ENCODE peak calls at places on chromosome 13, in six cellular contexts. One of them, this sample, is unnamed.

GRCh38 chr13:29359181-29359580 is 236.3 kb downstream of the SLC7A1 start:
- DNase-seq in tibial nerve: no peak
- DNase-seq in transverse colon: no peak
- DNase-seq in SK-N-SH: no peak
- DNase-seq in A549: no peak
- DNase-seq in suprapubic skin: no peak
- DNase-seq in this sample: peak; percentile 58

GRCh38 chr13:38409771-38410170 is 60.1 kb downstream of the UFM1 start:
- DNase-seq in suprapubic skin: no peak
- DNase-seq in SK-N-SH: no peak
- DNase-seq in A549: no peak
- DNase-seq in tibial nerve: no peak
- DNase-seq in transverse colon: no peak
- DNase-seq in this sample: no peak

GRCh38 chr13:113856716-113857065 is 7.2 kb downstream of the GAS6 start:
- DNase-seq in A549: no peak
- DNase-seq in tibial nerve: no peak
- DNase-seq in SK-N-SH: no peak
- DNase-seq in suprapubic skin: peak; percentile 61
- DNase-seq in transverse colon: peak; percentile 55
- DNase-seq in this sample: no peak

GRCh38 chr13:79483302-79483701 is 2.3 kb downstream of the NDFIP2 start:
- DNase-seq in suprapubic skin: no peak
- DNase-seq in SK-N-SH: no peak
- DNase-seq in A549: no peak
- DNase-seq in tibial nerve: no peak
- DNase-seq in transverse colon: no peak
- DNase-seq in this sample: no peak

GRCh38 chr13:25301347-25302113 is at the start of gene NUP58:
- DNase-seq in suprapubic skin: peak; percentile 96
- DNase-seq in transverse colon: peak; percentile 96
- DNase-seq in A549: peak; percentile 91
- DNase-seq in SK-N-SH: peak; percentile 92
- DNase-seq in tibial nerve: peak; percentile 91
- DNase-seq in this sample: peak; percentile 99

GRCh38 chr13:101552797-101553196 is 100.3 kb downstream of the ITGBL1 start:
- DNase-seq in tibial nerve: no peak
- DNase-seq in SK-N-SH: no peak
- DNase-seq in suprapubic skin: no peak
- DNase-seq in A549: no peak
- DNase-seq in transverse colon: no peak
- DNase-seq in this sample: no peak

GRCh38 chr13:73421310-73421912 is 362.6 kb downstream of the KLF5 start:
- DNase-seq in A549: no peak
- DNase-seq in SK-N-SH: no peak
- DNase-seq in suprapubic skin: no peak
- DNase-seq in tibial nerve: no peak
- DNase-seq in transverse colon: peak; percentile 68
- DNase-seq in this sample: no peak

GRCh38 chr13:98223741-98224140 is 46.7 kb upstream of the RNF113B start:
- DNase-seq in SK-N-SH: no peak
- DNase-seq in suprapubic skin: no peak
- DNase-seq in transverse colon: no peak
- DNase-seq in A549: no peak
- DNase-seq in tibial nerve: no peak
- DNase-seq in this sample: no peak

GRCh38 chr13:45851171-45851889 is at the start of gene SIAH3:
- DNase-seq in SK-N-SH: peak; percentile 52
- DNase-seq in transverse colon: no peak
- DNase-seq in suprapubic skin: no peak
- DNase-seq in A549: peak; percentile 2
- DNase-seq in tibial nerve: peak; percentile 9
- DNase-seq in this sample: no peak

GRCh38 chr13:37094840-37095239 is 10.6 kb downstream of the CSNK1A1L start:
- DNase-seq in SK-N-SH: no peak
- DNase-seq in A549: no peak
- DNase-seq in tibial nerve: no peak
- DNase-seq in transverse colon: no peak
- DNase-seq in suprapubic skin: no peak
- DNase-seq in this sample: no peak

GRCh38 chr13:79516590-79516989 is 35.6 kb downstream of the NDFIP2 start:
- DNase-seq in suprapubic skin: no peak
- DNase-seq in transverse colon: no peak
- DNase-seq in tibial nerve: no peak
- DNase-seq in A549: no peak
- DNase-seq in SK-N-SH: no peak
- DNase-seq in this sample: no peak

GRCh38 chr13:35378939-35379338 is 97.5 kb downstream of the MAB21L1 start:
- DNase-seq in transverse colon: no peak
- DNase-seq in suprapubic skin: no peak
- DNase-seq in A549: no peak
- DNase-seq in SK-N-SH: no peak
- DNase-seq in tibial nerve: no peak
- DNase-seq in this sample: no peak

GRCh38 chr13:38688674-38689073 is 1.8 kb downstream of the FREM2 start:
- DNase-seq in tibial nerve: no peak
- DNase-seq in SK-N-SH: no peak
- DNase-seq in transverse colon: no peak
- DNase-seq in suprapubic skin: no peak
- DNase-seq in A549: no peak
- DNase-seq in this sample: no peak

GRCh38 chr13:27965343-27965739 is 3.8 kb downstream of the CDX2 start:
- DNase-seq in transverse colon: no peak
- DNase-seq in tibial nerve: no peak
- DNase-seq in suprapubic skin: no peak
- DNase-seq in A549: no peak
- DNase-seq in SK-N-SH: peak; percentile 10
- DNase-seq in this sample: no peak

GRCh38 chr13:35720690-35721554 is 244.4 kb upstream of the MAB21L1 start:
- DNase-seq in tibial nerve: peak; percentile 24
- DNase-seq in suprapubic skin: no peak
- DNase-seq in SK-N-SH: peak; percentile 89
- DNase-seq in A549: peak; percentile 39
- DNase-seq in transverse colon: peak; percentile 42
- DNase-seq in this sample: no peak

GRCh38 chr13:59730026-59730425 is 433.7 kb downstream of the DIAPH3 start:
- DNase-seq in SK-N-SH: no peak
- DNase-seq in suprapubic skin: no peak
- DNase-seq in tibial nerve: no peak
- DNase-seq in transverse colon: no peak
- DNase-seq in A549: no peak
- DNase-seq in this sample: no peak

GRCh38 chr13:59728896-59729545 is 434.7 kb downstream of the DIAPH3 start:
- DNase-seq in SK-N-SH: peak; percentile 56
- DNase-seq in suprapubic skin: no peak
- DNase-seq in A549: no peak
- DNase-seq in transverse colon: no peak
- DNase-seq in tibial nerve: no peak
- DNase-seq in this sample: no peak

GRCh38 chr13:59734393-59734792 is 429.3 kb downstream of the DIAPH3 start:
- DNase-seq in SK-N-SH: no peak
- DNase-seq in transverse colon: no peak
- DNase-seq in tibial nerve: no peak
- DNase-seq in suprapubic skin: no peak
- DNase-seq in A549: no peak
- DNase-seq in this sample: no peak
- TF ChIP-seq EP300 in SK-N-SH: no peak
- TF ChIP-seq EP300 in transverse colon: no peak
- TF ChIP-seq EP300 in tibial nerve: no peak
- TF ChIP-seq EP300 in suprapubic skin: no peak
- TF ChIP-seq EP300 in A549: no peak
- TF ChIP-seq EP300 in this sample: no peak

DNA sequence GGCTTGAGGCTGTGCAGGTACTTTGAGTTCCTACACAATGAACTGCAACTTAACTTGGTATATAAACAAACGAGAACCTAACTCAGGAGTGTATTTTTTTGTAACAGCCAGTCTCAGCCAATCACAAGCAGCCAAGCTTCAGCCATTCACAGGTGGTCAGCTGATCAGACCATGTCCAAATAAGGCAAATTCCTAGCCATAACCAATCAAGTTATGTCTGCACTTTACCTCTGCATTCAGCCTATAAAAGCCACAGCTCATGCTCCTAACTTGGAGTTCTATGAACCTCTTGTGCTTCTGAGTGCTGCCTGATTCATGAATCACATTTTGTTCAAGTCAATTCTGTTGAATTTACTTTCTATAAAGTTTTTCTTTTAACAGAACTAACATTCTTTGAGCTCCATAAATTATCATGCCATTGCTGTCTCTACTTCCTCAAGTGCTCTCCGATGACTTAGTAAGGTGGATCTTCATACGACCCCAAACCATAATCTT is 16.8 kb upstream of the MEDAG start:
- DNase-seq in SK-N-SH: no peak
- DNase-seq in transverse colon: no peak
- DNase-seq in suprapubic skin: no peak
- DNase-seq in A549: no peak
- DNase-seq in tibial nerve: no peak
- DNase-seq in this sample: no peak
- H3K4me1 ChIP-seq in SK-N-SH: no peaks in the 10 kb centered on the region
- H3K4me1 ChIP-seq in transverse colon: no peaks in the 10 kb centered on the region
- H3K4me1 ChIP-seq in suprapubic skin: no peaks in the 10 kb centered on the region
- H3K4me1 ChIP-seq in A549: no peaks in the 10 kb centered on the region
- H3K4me1 ChIP-seq in tibial nerve: no peaks in the 10 kb centered on the region
- H3K4me1 ChIP-seq in this sample: no peaks in the 10 kb centered on the region

DNA sequence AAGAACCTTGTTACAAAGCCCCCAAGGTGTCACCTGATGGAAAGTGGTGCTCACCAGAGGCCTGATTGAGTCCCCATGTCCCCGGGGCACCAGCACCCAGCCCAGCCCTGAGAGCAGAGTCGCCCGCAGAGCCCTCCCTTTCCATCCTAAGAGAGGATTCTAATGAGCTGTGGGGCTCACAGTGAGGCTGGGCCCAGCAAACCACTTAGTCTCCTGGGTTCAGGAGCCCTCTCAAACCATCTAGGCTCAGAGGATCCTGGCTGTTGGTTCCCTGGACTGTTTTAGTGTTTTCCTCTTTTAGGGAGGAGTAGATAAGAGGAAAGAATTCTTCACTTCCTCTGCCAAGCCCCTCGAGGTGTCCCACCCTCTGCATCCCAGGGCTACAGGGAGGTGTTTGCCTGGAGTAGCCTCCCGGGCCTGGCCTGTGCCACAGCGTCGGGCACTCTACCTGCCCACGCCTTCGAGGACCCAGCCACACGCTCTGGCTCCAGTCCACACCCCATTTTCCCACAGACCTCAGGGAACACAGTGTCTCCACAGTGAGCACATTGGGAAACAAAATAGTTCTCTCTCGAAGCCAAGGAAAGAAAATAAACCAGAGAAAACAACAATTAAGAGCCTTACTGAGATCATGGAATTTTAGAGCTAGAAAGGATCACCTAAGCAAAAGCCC is 34.4 kb downstream of the DHRS12 start:
- DNase-seq in SK-N-SH: peak; percentile 52
- DNase-seq in tibial nerve: peak; percentile 80
- DNase-seq in suprapubic skin: peak; percentile 82
- DNase-seq in transverse colon: no peak
- DNase-seq in A549: no peak
- DNase-seq in this sample: peak; percentile 67
- TF ChIP-seq EP300 in SK-N-SH: no peak
- TF ChIP-seq EP300 in tibial nerve: peak; percentile 98
- TF ChIP-seq EP300 in suprapubic skin: no peak
- TF ChIP-seq EP300 in transverse colon: no peak
- TF ChIP-seq EP300 in A549: no peak
- TF ChIP-seq EP300 in this sample: peak; percentile 57

DNA sequence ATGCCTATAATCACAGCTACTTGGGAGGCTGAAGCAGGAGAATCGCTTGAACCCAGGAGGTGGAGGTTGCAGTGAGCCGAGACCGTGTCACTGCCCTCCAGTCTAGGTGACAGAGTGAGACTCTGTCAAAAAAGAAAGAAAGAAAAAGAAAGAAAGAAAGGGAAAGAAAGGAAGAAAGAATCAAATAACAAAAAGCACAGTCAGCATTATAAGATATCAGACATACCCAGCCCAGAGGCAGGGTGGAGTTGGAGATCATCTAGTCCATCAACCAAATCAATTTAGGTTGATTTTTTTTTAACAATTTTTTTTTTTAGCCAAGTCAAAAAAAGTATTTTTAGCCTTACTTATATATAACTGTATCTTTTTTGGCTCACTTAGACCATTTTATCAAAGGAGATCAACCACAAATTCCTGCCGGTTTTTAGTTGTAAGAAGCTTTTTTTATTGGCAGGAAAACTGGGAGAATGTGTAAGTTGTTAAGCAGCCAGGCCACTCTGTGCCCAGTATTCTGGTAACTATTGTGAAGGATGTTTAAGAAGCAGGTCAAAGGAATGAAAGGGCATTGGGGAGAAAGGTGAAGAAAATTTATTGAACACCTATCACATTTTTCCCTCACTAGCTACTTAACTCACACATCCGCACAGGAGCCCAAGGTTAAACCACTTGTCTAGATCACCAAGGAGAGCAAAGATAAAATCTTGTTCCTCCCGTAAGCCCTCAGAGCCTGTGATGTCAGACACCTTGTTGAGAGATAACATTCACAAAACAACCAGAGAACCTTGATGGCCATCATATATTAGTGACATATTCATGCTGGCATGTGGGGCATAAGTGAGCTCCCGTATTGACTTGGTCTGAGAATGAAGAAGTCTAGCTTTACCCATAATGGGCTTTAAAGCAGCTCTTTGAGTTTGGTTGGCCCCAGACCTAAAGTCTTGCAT is 91.8 kb downstream of the COL4A2 start:
- DNase-seq in A549: no peak
- DNase-seq in transverse colon: no peak
- DNase-seq in suprapubic skin: no peak
- DNase-seq in SK-N-SH: no peak
- DNase-seq in tibial nerve: no peak
- DNase-seq in this sample: no peak
- H3K4me1 ChIP-seq in A549: peaks cover 29% of the 10 kb centered on the region
- H3K4me1 ChIP-seq in transverse colon: peaks cover 17% of the 10 kb centered on the region
- H3K4me1 ChIP-seq in suprapubic skin: peaks cover 27% of the 10 kb centered on the region
- H3K4me1 ChIP-seq in SK-N-SH: peaks cover 58% of the 10 kb centered on the region
- H3K4me1 ChIP-seq in tibial nerve: peaks cover 89% of the 10 kb centered on the region
- H3K4me1 ChIP-seq in this sample: peaks cover 38% of the 10 kb centered on the region